ENCODE peak calls at places on chromosomes 5 and 9, in seven cellular contexts. B, P, C, N, D, Q and S are unnamed samples. For H3K4me1, the result is how much of the 10 kb centered on the place peaks cover.

GRCh38 chr5:84281383-84281782 is 103.3 kb downstream of the EDIL3 start:
- DNase-seq in B (no peak), Q (no peak), D (no peak), P (no peak), C (no peak), N (no peak), S (no peak)

GRCh38 chr5:109022056-109022455 is 274.4 kb downstream of the FER start:
- DNase-seq in Q (no peak), D (no peak), N (no peak), C (no peak), P (no peak), B (no peak), S (no peak)

GRCh38 chr5:147417133-147417813 is 92.6 kb downstream of the DPYSL3 start:
- DNase-seq in B (peak), D (peak), N (peak), C (peak), Q (no peak), P (peak), S (no peak)

GRCh38 chr5:132020568-132021339 is 9.3 kb upstream of the ACSL6 start:
- DNase-seq in Q (no peak), B (no peak), C (no peak), N (no peak), P (no peak), D (no peak), S (no peak)

GRCh38 chr9:84669293-84670105 is at the start of gene NTRK2:
- DNase-seq in Q (peak), C (peak), P (no peak), B (peak), D (peak), N (no peak), S (peak)

GRCh38 chr9:95204710-95205109 is 112.8 kb downstream of the FANCC start:
- DNase-seq in C (no peak), Q (no peak), N (no peak), P (no peak), B (no peak), D (no peak), S (no peak)

GRCh38 chr9:87503970-87504369 is 6.3 kb downstream of the DAPK1 start:
- DNase-seq in D (peak), Q (no peak), N (no peak), B (no peak), C (no peak), P (no peak), S (no peak)

GRCh38 chr5:128927644-128928043 is 37.6 kb upstream of the SLC27A6 start:
- DNase-seq in P (no peak), N (no peak), C (no peak), D (peak), Q (no peak), B (no peak), S (no peak)

GRCh38 chr5:38445374-38446028 is 110.9 kb downstream of the LIFR start:
- DNase-seq in N (no peak), C (no peak), P (no peak), Q (no peak), D (peak), B (no peak), S (peak)

GRCh38 chr5:14305045-14305444 is 161.9 kb downstream of the TRIO start:
- DNase-seq in B (peak), P (peak), C (peak), N (no peak), D (peak), Q (peak), S (no peak)

GRCh38 chr5:15938961-15939360 is 240.6 kb downstream of the MARCHF11 start:
- DNase-seq in Q (no peak), C (no peak), N (no peak), D (peak), B (peak), P (no peak), S (no peak)

GRCh38 chr9:98240475-98240874 is 15.0 kb downstream of the TBC1D2 start:
- DNase-seq in Q (no peak), D (no peak), B (no peak), C (no peak), P (no peak), N (no peak), S (no peak)

GRCh38 chr5:146137967-146138403 is 32.6 kb upstream of the PLAC8L1 start:
- DNase-seq in D (no peak), Q (peak), P (no peak), C (no peak), N (no peak), B (peak), S (no peak)

GRCh38 chr5:135149956-135150723 is 116.1 kb upstream of the PITX1 start:
- DNase-seq in C (no peak), P (no peak), B (no peak), Q (no peak), N (no peak), D (no peak), S (no peak)

GRCh38 chr5:117204926-117205869 is 630.6 kb upstream of the SEMA6A start:
- DNase-seq in C (no peak), N (no peak), D (no peak), Q (no peak), P (no peak), B (no peak), S (no peak)

GRCh38 chr5:175778951-175779475 is 92.4 kb upstream of the CPLX2 start:
- DNase-seq in P (peak), B (no peak), N (no peak), Q (peak), C (no peak), D (no peak), S (no peak)

DNA sequence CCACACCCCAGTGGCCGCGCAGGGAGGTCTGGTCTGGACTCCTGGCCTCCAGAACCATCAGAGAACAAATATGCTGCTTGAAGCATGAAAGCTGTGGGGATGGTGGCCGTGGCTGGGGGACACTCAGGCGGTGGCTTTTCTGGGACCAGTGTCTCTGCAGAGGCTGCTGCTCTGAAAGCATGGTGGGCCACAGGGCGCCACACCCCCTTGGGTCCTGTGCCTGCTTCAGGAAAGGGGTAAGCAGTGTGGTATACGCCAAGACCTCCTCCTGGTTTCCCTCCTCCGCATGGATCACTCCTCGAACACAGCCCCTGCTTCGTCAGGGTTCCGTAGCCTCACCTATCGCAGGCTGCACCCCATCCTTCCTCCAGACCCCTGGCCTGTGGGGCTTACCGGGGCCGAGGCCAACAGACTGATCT is 19.7 kb upstream of the TERT start:
- DNase-seq in C (no peak), D (no peak), P (no peak), N (no peak), Q (no peak), B (no peak), S (no peak)
- H3K4me1 ChIP-seq in C (under half), D (under half), P (under half), N (under half), Q (under half), B (under half), S (under half)

GRCh38 chr5:139063664-139064054 is 134.5 kb downstream of the SIL1 start:
- DNase-seq in B (no peak), C (no peak), D (no peak), N (no peak), Q (no peak), P (no peak), S (no peak)

GRCh38 chr5:139064613-139065012 is 133.6 kb downstream of the SIL1 start:
- DNase-seq in C (no peak), Q (no peak), D (no peak), P (no peak), N (no peak), B (no peak), S (no peak)

GRCh38 chr5:139061274-139061673 is 136.9 kb downstream of the SIL1 start:
- DNase-seq in C (peak), B (peak), Q (no peak), N (no peak), P (peak), D (peak), S (no peak)

GRCh38 chr5:139062910-139063663 is 135.1 kb downstream of the SIL1 start:
- DNase-seq in Q (no peak), B (no peak), C (no peak), P (no peak), D (no peak), N (no peak), S (no peak)

GRCh38 chr5:139061856-139062255 is 136.3 kb downstream of the SIL1 start:
- DNase-seq in N (no peak), P (no peak), C (no peak), Q (no peak), B (peak), D (no peak), S (no peak)
- TF ChIP-seq POLR2A in N (no peak), P (no peak), C (no peak), Q (no peak), B (no peak), D (no peak), S (no peak)

GRCh38 chr5:68226564-68227073 is 11.1 kb downstream of the PIK3R1 start:
- DNase-seq in P (no peak), N (no peak), C (no peak), D (no peak), B (no peak), Q (no peak), S (no peak)
- H3K4me1 ChIP-seq in P (half or more), N (under half), C (half or more), D (under half), B (under half), Q (under half), S (half or more)

DNA sequence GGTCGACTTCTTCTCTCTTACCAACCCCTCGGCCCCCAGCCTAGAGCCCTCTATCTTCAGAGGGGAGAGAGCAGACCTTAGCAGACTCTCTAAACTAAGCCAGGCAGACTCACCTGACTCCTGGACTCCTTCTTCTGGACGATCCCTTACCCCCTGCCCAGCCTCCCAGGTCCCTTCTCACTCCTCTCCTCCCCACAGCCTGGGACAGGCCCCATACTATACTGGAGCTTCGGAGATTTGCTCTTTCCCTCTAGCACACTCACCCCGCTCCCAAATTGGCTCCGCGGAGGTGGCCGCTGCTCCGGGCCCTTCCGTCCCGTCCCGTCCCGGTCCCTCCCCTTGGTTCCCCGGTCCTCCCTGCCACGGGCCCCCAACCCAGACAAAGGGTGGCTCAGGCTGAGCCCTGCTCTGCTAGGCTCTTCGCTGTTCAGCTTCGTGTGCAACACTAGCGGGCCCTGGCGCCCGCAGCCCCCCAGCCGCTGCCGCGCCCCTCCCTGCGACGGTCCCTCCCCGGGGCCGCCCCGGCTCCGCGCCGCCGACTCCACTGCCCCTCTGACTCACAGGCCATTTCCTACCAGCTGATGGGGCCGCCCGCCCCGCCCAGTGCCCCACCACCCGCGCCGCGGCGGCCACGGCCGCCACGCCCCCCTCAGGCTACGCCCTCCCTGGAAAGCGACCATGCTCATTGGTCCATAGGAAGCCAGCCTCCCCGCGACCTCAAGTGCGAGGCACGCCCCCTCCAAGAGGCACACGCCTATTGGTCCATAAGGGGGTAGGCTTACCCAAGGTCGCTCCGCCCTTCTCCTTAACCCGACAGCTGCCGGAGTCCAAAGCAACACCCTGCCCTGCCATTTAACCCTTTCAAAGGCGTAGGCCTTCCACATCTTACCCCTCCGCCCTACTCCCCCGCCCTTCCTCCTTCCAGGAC is 4.4 kb downstream of the ATOSB start:
- DNase-seq in B (peak), D (peak), C (peak), P (peak), Q (peak), N (peak), S (peak)
- TF ChIP-seq POLR2A in B (peak), D (peak), C (peak), P (peak), Q (peak), N (peak), S (peak)

GRCh38 chr9:134373269-134373668 is 47.0 kb downstream of the RXRA start:
- DNase-seq in P (no peak), N (no peak), B (no peak), D (no peak), C (no peak), Q (no peak), S (no peak)
- H3K4me1 ChIP-seq in P (half or more), N (under half), B (under half), D (under half), C (half or more), Q (half or more), S (half or more)

GRCh38 chr5:172749076-172749475 is 21.9 kb downstream of the DUSP1 start:
- DNase-seq in D (no peak), P (no peak), Q (no peak), N (no peak), C (no peak), B (no peak), S (no peak)
- TF ChIP-seq POLR2A in D (no peak), P (no peak), Q (no peak), N (no peak), C (no peak), B (no peak), S (no peak)